ENCODE peak calls at places on chromosomes 13 and 19, in seven cellular contexts. T is T1000, G is amniotic stem cell, X is Daoy, P is heart right ventricle, S is HEK293T, B is NCI-H2081. V is an unnamed sample.

GRCh38 chr13:100506154-100506553 is 82.4 kb downstream of the GGACT start:
- DNase-seq in T (no peak), G (no peak), X (no peak), P (no peak), S (no peak), B (no peak), V (no peak)

GRCh38 chr13:85741017-85741416 is 58.2 kb downstream of the SLITRK6 start:
- DNase-seq in T (no peak), G (no peak), X (no peak), P (no peak), S (no peak), B (no peak), V (no peak)

GRCh38 chr19:543912-544608 is at the start of gene GZMM:
- DNase-seq in T (no peak), G (no peak), X (no peak), P (no peak), S (no peak), B (no peak), V (no peak)

GRCh38 chr13:109400625-109401257 is 385.6 kb downstream of the IRS2 start:
- DNase-seq in T (no peak), G (no peak), X (no peak), P (no peak), S (no peak), B (no peak), V (no peak)

GRCh38 chr19:33721735-33722297 is 74.9 kb upstream of the KCTD15 start:
- DNase-seq in T (no peak), G (no peak), X (no peak), P (no peak), S (no peak), B (no peak), V (no peak)

GRCh38 chr13:106233336-106233735 is 302.1 kb downstream of the EFNB2 start:
- DNase-seq in T (no peak), G (no peak), X (no peak), P (no peak), S (no peak), B (no peak), V (no peak)

GRCh38 chr19:2424686-2425621 is 2.4 kb downstream of the TIMM13 start:
- DNase-seq in T (peak; percentile 48), G (peak; percentile 5), X (peak; percentile 3), P (no peak), S (no peak), B (no peak), V (no peak)

GRCh38 chr13:111283991-111284390 is 36.5 kb upstream of the TEX29 start:
- DNase-seq in T (no peak), G (no peak), X (no peak), P (no peak), S (no peak), B (no peak), V (no peak)

GRCh38 chr19:33293255-33294057 is 8.9 kb downstream of the CEBPA start:
- DNase-seq in T (no peak), G (no peak), X (peak; percentile 80), P (no peak), S (peak; percentile 64), B (peak; percentile 39), V (peak; percentile 16)

GRCh38 chr13:114118763-114119123 is 13.7 kb downstream of the RASA3 start:
- DNase-seq in T (no peak), G (no peak), X (peak; percentile 44), P (no peak), S (no peak), B (no peak), V (no peak)

GRCh38 chr19:2561895-2562294 is 86.0 kb downstream of the GADD45B start:
- DNase-seq in T (no peak), G (no peak), X (no peak), P (no peak), S (no peak), B (no peak), V (no peak)

GRCh38 chr13:35475131-35475959 is 1.1 kb downstream of the MAB21L1 start:
- DNase-seq in T (no peak), G (no peak), X (peak; percentile 54), P (peak; percentile 31), S (peak; percentile 41), B (no peak), V (no peak)

GRCh38 chr19:42151735-42152134 is 19.5 kb upstream of the POU2F2 start:
- DNase-seq in T (no peak), G (no peak), X (no peak), P (no peak), S (no peak), B (no peak), V (no peak)

GRCh38 chr13:100646030-100646673 is 28.4 kb downstream of the TMTC4 start:
- DNase-seq in T (no peak), G (no peak), X (peak; percentile 13), P (no peak), S (peak; percentile 9), B (peak; percentile 70), V (no peak)

GRCh38 chr19:35031072-35031881 is 1.0 kb downstream of the SCN1B start:
- DNase-seq in T (no peak), G (peak; percentile 12), X (peak; percentile 46), P (no peak), S (peak; percentile 48), B (no peak), V (no peak)

GRCh38 chr19:40466219-40467006 is at the start of gene SPTBN4:
- DNase-seq in T (no peak), G (no peak), X (no peak), P (peak; percentile 22), S (no peak), B (no peak), V (no peak)

GRCh38 chr13:46165485-46166220 is 16.3 kb downstream of the LCP1 start:
- DNase-seq in T (no peak), G (no peak), X (peak; percentile 69), P (no peak), S (no peak), B (no peak), V (no peak)

GRCh38 chr13:65592757-65593156 is 1637.4 kb downstream of the PCDH9 start:
- DNase-seq in T (no peak), G (no peak), X (no peak), P (no peak), S (no peak), B (no peak), V (no peak)

GRCh38 chr19:30799854-30800755 is 427.9 kb downstream of the ZNF536 start:
- DNase-seq in T (no peak), G (no peak), X (peak; percentile 59), P (peak; percentile 34), S (peak; percentile 81), B (no peak), V (peak; percentile 69)

GRCh38 chr19:57807541-57807940 is 7.2 kb downstream of the ZNF552 start:
- DNase-seq in T (no peak), G (no peak), X (no peak), P (no peak), S (no peak), B (no peak), V (no peak)